ENCODE peak calls at places on chromosomes 12 and 14, in four cellular contexts. H, E, R and O are unnamed samples.
A peak's percentile ranks its signal among the peaks of the same experiment; 100 is the strongest.

GRCh38 chr14:77151245-77151644 is 9.7 kb upstream of the ZDHHC22 start:
- DNase-seq in H (no peak), E (no peak), R (peak; percentile 20), O (no peak)

GRCh38 chr12:7229741-7230140 is 40.3 kb downstream of the PEX5 start:
- DNase-seq in H (no peak), E (no peak), R (no peak), O (no peak)

GRCh38 chr12:121452356-121453021 is 52.6 kb downstream of the RNF34 start:
- DNase-seq in H (no peak), E (peak; percentile 53), R (no peak), O (peak; percentile 46)

GRCh38 chr12:29317556-29318363 is 63.2 kb downstream of the ERGIC2 start:
- DNase-seq in H (peak; percentile 30), E (peak; percentile 52), R (peak; percentile 21), O (peak; percentile 12)

GRCh38 chr12:110693731-110694130 is 4.8 kb upstream of the HVCN1 start:
- DNase-seq in H (no peak), E (no peak), R (no peak), O (no peak)

GRCh38 chr12:111758120-111758561 is 8.6 kb upstream of the ALDH2 start:
- DNase-seq in H (no peak), E (peak; percentile 41), R (no peak), O (no peak)

GRCh38 chr12:47652491-47653234 is 53.2 kb downstream of the RPAP3 start:
- DNase-seq in H (no peak), E (no peak), R (no peak), O (no peak)

GRCh38 chr12:130982565-130983225 is 29.0 kb downstream of the ADGRD1 start:
- DNase-seq in H (no peak), E (no peak), R (no peak), O (no peak)

GRCh38 chr12:58894040-58894439 is 26.3 kb downstream of the LRIG3 start:
- DNase-seq in H (no peak), E (no peak), R (no peak), O (no peak)

DNA sequence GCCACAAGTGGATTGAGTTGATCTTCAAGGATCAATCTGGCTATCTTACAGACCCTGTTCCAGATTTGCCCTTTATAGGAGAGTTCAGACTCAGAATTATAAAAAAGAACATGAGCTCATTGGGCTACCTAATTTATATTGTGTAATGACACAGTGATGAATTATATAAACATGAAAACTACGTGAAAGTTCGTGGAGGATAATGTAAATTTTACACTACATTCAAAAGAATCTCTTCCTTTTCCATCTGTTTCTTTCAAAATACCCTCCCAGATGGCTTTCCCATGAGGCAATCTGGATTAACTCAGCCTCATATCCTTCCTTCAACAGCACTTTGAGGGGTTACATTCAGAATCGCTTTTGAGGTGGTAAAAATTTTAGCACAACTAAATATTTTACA is 129.3 kb downstream of the HMGA2 start:
- DNase-seq in H (peak; percentile 88), E (no peak), R (no peak), O (no peak)
- H3K27ac ChIP-seq in H (no peak overlapping the region), E (peak overlapping the region; percentile 78), R (no peak overlapping the region), O (peak overlapping the region; percentile 93)

GRCh38 chr14:45041641-45042040 is 42.3 kb upstream of the PRPF39 start:
- DNase-seq in H (no peak), E (no peak), R (no peak), O (no peak)

GRCh38 chr14:45038865-45039264 is 45.1 kb upstream of the PRPF39 start:
- DNase-seq in H (no peak), E (no peak), R (no peak), O (no peak)

GRCh38 chr14:45039390-45039789 is 44.5 kb upstream of the PRPF39 start:
- DNase-seq in H (no peak), E (no peak), R (no peak), O (no peak)

GRCh38 chr14:45034730-45035129 is 49.2 kb upstream of the PRPF39 start:
- DNase-seq in H (no peak), E (no peak), R (no peak), O (no peak)

DNA sequence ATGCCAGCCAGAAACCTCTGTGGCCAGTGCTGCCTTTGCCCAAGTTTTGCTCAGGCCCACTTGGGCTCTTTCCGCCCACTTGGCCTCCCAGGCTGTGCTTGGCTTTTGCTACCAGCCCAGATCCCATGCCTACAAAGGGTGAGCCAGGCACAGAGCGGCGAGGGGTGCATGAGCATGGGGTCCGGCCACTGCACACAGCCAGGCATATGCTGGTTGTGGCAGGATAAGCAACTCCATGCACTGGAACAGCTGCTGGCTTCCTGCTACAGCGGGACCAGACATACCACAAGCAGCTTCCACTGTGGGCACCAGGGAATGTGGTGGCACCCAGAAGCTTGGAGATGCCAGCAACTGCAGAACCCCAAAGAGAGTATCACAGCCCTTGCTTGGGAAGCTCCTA is 45.7 kb upstream of the PRPF39 start:
- DNase-seq in H (no peak), E (no peak), R (no peak), O (no peak)
- H3K27ac ChIP-seq in H (no peak overlapping the region), E (no peak overlapping the region), R (no peak overlapping the region), O (no peak overlapping the region)

DNA sequence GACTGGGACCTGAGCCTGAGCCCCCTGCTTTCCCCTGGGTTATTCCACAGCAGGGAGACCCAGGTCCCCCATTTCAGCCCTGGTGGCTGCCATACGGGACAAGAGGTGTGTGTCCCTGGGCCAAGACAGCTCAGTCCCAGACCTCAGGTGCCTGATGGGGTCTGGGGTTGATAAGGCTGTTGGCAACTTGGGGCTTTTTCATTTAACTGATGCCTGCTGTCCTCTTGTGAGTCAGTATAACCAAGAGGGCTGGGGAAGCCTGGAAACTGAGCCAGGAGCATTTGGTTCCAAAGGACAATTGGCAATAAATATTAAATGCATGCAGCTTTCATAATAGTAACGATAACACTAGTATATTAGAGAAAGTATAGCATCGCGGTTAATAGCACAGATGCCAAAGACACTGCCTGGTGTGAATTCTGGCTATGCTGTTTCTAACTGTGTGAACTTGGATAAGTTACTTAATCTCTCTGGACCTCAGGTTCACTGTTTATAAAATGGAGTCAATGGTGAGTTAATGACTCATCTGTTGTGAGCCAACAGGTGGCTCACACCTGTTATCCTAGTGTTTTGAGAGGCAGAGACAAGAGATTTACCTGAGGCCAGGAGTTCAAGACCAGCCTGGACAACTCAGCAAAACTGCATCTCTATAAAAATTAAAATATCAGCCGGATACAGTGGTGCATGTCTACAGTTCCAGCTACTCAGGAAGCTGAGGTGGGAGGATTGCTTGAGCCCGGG is 919 bp downstream of the SDSL start:
- DNase-seq in H (peak; percentile 9), E (peak; percentile 30), R (no peak), O (no peak)
- H3K27ac ChIP-seq in H (no peak overlapping the region), E (peak overlapping the region; percentile 27), R (no peak overlapping the region), O (peak overlapping the region; percentile 53)

GRCh38 chr12:115762934-115763333 is 514.6 kb downstream of the MED13L start:
- DNase-seq in H (no peak), E (no peak), R (no peak), O (no peak)

GRCh38 chr12:115758886-115759620 is 518.4 kb downstream of the MED13L start:
- DNase-seq in H (no peak), E (no peak), R (no peak), O (no peak)

GRCh38 chr12:115763376-115763775 is 514.1 kb downstream of the MED13L start:
- DNase-seq in H (no peak), E (no peak), R (no peak), O (no peak)

GRCh38 chr12:115761784-115762183 is 515.7 kb downstream of the MED13L start:
- DNase-seq in H (no peak), E (no peak), R (no peak), O (peak; percentile 71)

DNA sequence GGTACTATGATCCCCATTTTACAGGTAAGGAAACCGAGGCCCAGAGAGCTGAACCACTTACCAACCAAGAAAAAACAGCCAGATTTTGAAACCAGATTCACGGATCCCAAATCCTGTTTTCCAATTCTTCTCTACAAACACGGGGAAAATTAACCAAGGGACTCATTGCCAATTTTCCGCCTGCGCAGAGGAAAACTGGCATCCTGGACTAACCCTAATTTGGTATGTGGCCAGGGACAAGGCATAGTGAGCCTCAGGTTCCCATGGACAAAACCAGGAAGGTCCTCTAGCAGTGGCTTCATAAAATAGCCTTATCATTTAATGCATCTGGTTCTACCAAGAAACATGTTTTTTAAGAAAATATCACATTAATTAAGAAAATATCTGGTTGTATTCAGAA is 517.3 kb downstream of the MED13L start:
- DNase-seq in H (no peak), E (no peak), R (no peak), O (no peak)
- H3K27ac ChIP-seq in H (no peak overlapping the region), E (no peak overlapping the region), R (no peak overlapping the region), O (peak overlapping the region; percentile 65)